ENCODE peak calls at places on chromosomes 13 and 19, in seven cellular contexts. P is H9, N is mesenchymal stem cell, M is mesendoderm, I is H1, Z is neuronal stem cell, D is trophoblast cell. E is an unnamed sample.

GRCh38 chr19:41936961-41937360 is 8.7 kb upstream of the ERFL start:
- DNase-seq in P (no peak), N (no peak), M (no peak), I (no peak), Z (no peak), D (no peak), E (no peak)

GRCh38 chr13:21668665-21669599 is 1.9 kb upstream of the FGF9 start:
- DNase-seq in P (peak; percentile 47), N (peak; percentile 36), M (peak; percentile 55), I (peak; percentile 70), Z (peak; percentile 40), D (peak; percentile 4), E (peak; percentile 69)

GRCh38 chr13:44024496-44025155 is 144.9 kb downstream of the LACC1 start:
- DNase-seq in P (no peak), N (no peak), M (no peak), I (no peak), Z (no peak), D (peak; percentile 73), E (no peak)

GRCh38 chr19:48678201-48678600 is 5.4 kb upstream of the NTN5 start:
- DNase-seq in P (no peak), N (no peak), M (no peak), I (no peak), Z (no peak), D (no peak), E (no peak)

GRCh38 chr13:111241006-111241755 is 79.3 kb upstream of the TEX29 start:
- DNase-seq in P (no peak), N (no peak), M (no peak), I (peak; percentile 45), Z (no peak), D (no peak), E (no peak)

GRCh38 chr13:71860547-71861131 is 6.4 kb downstream of the DACH1 start:
- DNase-seq in P (no peak), N (no peak), M (no peak), I (no peak), Z (no peak), D (no peak), E (no peak)

GRCh38 chr19:17246681-17247425 is 1.1 kb upstream of the NR2F6 start:
- DNase-seq in P (no peak), N (peak; percentile 87), M (no peak), I (peak; percentile 79), Z (no peak), D (peak; percentile 66), E (peak; percentile 23)

GRCh38 chr13:20146381-20146780 is 14.5 kb downstream of the GJA3 start:
- DNase-seq in P (no peak), N (no peak), M (no peak), I (no peak), Z (no peak), D (no peak), E (no peak)

GRCh38 chr19:50258918-50259372 is 55.5 kb downstream of the MYH14 start:
- DNase-seq in P (peak; percentile 80), N (no peak), M (peak; percentile 60), I (peak; percentile 95), Z (no peak), D (peak; percentile 55), E (no peak)

GRCh38 chr19:12200020-12200419 is 37.1 kb downstream of the ZNF136 start:
- DNase-seq in P (no peak), N (no peak), M (no peak), I (no peak), Z (no peak), D (no peak), E (no peak)

GRCh38 chr19:12194827-12195500 is 32.1 kb downstream of the ZNF136 start:
- DNase-seq in P (no peak), N (no peak), M (peak; percentile 92), I (no peak), Z (peak; percentile 53), D (peak; percentile 94), E (peak; percentile 6)

GRCh38 chr19:12198136-12198535 is 35.2 kb downstream of the ZNF136 start:
- DNase-seq in P (no peak), N (no peak), M (no peak), I (no peak), Z (no peak), D (no peak), E (no peak)

DNA sequence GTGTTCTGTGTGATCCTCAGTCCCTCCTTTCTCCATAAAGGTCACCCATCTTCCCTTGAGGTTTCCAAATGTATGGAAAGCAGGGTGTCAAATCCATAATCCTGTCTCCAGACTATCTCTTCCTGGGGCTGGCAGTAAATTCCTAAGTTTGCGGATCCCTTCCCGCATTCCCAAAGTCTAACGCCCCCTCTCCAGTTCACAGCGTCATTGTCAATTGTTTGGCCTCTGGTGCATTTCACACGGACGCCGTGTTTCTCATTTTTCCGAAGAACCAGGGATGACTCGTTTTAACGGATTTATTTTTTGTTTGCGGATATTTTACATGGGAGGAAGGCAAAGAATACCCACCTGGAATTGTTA is 32.6 kb downstream of the ZNF136 start:
- DNase-seq in P (no peak), N (no peak), M (peak; percentile 54), I (no peak), Z (peak; percentile 0), D (peak; percentile 31), E (no peak)
- H3K18ac ChIP-seq in P (no peak overlapping the region), N (no peak overlapping the region), M (no peak overlapping the region), I (no peak overlapping the region), Z (no peak overlapping the region), D (no peak overlapping the region), E (no peak overlapping the region)

GRCh38 chr13:37403776-37404497 is 194.6 kb downstream of the POSTN start:
- DNase-seq in P (no peak), N (peak; percentile 41), M (no peak), I (no peak), Z (no peak), D (no peak), E (peak; percentile 92)
- H3K18ac ChIP-seq in P (no peak overlapping the region), N (no peak overlapping the region), M (no peak overlapping the region), I (no peak overlapping the region), Z (no peak overlapping the region), D (no peak overlapping the region), E (peak overlapping the region; percentile 25)

GRCh38 chr19:33769208-33769607 is 27.5 kb upstream of the KCTD15 start:
- DNase-seq in P (no peak), N (no peak), M (no peak), I (no peak), Z (no peak), D (no peak), E (no peak)

GRCh38 chr19:33772858-33773180 is 23.9 kb upstream of the KCTD15 start:
- DNase-seq in P (no peak), N (no peak), M (no peak), I (no peak), Z (no peak), D (no peak), E (no peak)

GRCh38 chr19:33770107-33770506 is 26.6 kb upstream of the KCTD15 start:
- DNase-seq in P (no peak), N (no peak), M (no peak), I (no peak), Z (no peak), D (no peak), E (no peak)

GRCh38 chr19:33772102-33772857 is 24.4 kb upstream of the KCTD15 start:
- DNase-seq in P (no peak), N (no peak), M (no peak), I (no peak), Z (no peak), D (no peak), E (no peak)

GRCh38 chr19:33771308-33772101 is 25.2 kb upstream of the KCTD15 start:
- DNase-seq in P (peak; percentile 71), N (peak; percentile 58), M (peak; percentile 52), I (peak; percentile 89), Z (peak; percentile 69), D (peak; percentile 91), E (peak; percentile 41)
- H3K18ac ChIP-seq in P (no peak overlapping the region), N (no peak overlapping the region), M (no peak overlapping the region), I (no peak overlapping the region), Z (no peak overlapping the region), D (no peak overlapping the region), E (no peak overlapping the region)

GRCh38 chr13:42680748-42681147 is 100.6 kb upstream of the FAM216B start:
- DNase-seq in P (no peak), N (no peak), M (no peak), I (no peak), Z (no peak), D (no peak), E (no peak)

GRCh38 chr13:42684226-42684625 is 97.2 kb upstream of the FAM216B start:
- DNase-seq in P (no peak), N (no peak), M (peak; percentile 57), I (no peak), Z (no peak), D (peak; percentile 53), E (no peak)

GRCh38 chr13:42685762-42686560 is 95.4 kb upstream of the FAM216B start:
- DNase-seq in P (no peak), N (no peak), M (peak; percentile 27), I (no peak), Z (no peak), D (no peak), E (no peak)

DNA sequence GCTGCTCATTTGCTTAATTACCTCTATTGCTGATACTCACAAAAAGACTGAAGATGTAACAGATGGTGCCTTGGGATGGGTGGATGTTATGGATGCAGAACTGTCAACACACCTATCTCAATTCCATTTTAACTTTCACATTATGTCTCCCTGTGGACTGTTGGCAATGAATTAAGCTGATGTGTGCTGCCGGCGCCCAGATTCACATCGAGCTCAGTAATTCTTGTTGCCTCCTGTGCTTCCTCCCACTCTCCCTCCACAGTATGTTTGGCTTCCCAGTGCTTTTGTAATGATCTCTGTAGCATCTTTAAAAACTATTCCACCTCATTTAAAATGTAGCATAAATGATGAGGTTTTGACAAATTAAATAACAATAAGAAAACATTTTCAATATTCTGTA is 100.0 kb upstream of the FAM216B start:
- DNase-seq in P (no peak), N (no peak), M (no peak), I (no peak), Z (no peak), D (no peak), E (no peak)
- H3K18ac ChIP-seq in P (no peak overlapping the region), N (no peak overlapping the region), M (no peak overlapping the region), I (no peak overlapping the region), Z (no peak overlapping the region), D (no peak overlapping the region), E (no peak overlapping the region)

GRCh38 chr19:7628589-7629311 is 595 bp downstream of the XAB2 start:
- DNase-seq in P (no peak), N (peak; percentile 9), M (no peak), I (no peak), Z (no peak), D (no peak), E (no peak)

GRCh38 chr19:7624810-7625209 is 4.5 kb downstream of the XAB2 start:
- DNase-seq in P (no peak), N (no peak), M (no peak), I (no peak), Z (no peak), D (no peak), E (no peak)

GRCh38 chr19:7625763-7626372 is 3.5 kb downstream of the XAB2 start:
- DNase-seq in P (no peak), N (no peak), M (no peak), I (no peak), Z (no peak), D (no peak), E (no peak)

GRCh38 chr19:7629347-7630054 is at the start of the genes PET100 and XAB2:
- DNase-seq in P (peak; percentile 98), N (peak; percentile 99), M (peak; percentile 99), I (peak; percentile 96), Z (peak; percentile 99), D (peak; percentile 99), E (peak; percentile 99)

GRCh38 chr19:7627166-7627565 is 2.2 kb downstream of the XAB2 start:
- DNase-seq in P (no peak), N (no peak), M (no peak), I (no peak), Z (no peak), D (no peak), E (no peak)
- H3K18ac ChIP-seq in P (no peak overlapping the region), N (no peak overlapping the region), M (no peak overlapping the region), I (no peak overlapping the region), Z (no peak overlapping the region), D (no peak overlapping the region), E (no peak overlapping the region)